ENCODE peak calls at places on chromosomes 1 and 21, in nine cellular contexts. D is WERI-Rb-1, G is mucosa of descending colon, F is fibroblast of mammary gland, L is cardiac fibroblast, V is endothelial cell, W is fibroblast of the aortic adventitia, C is cardiac muscle cell, P is tibial artery. I is an unnamed sample.

GRCh38 chr1:238672262-238672661 is 714.1 kb upstream of the CHRM3 start:
- DNase-seq in P (no peak), C (no peak), G (no peak), W (peak; percentile 62), L (no peak), D (peak; percentile 52), V (no peak), F (no peak), I (no peak)

GRCh38 chr1:57377731-57378139 is 46.1 kb downstream of the DAB1 start:
- DNase-seq in C (no peak), V (no peak), D (no peak), G (no peak), F (no peak), L (no peak), W (no peak), P (no peak), I (no peak)

GRCh38 chr21:41361786-41362604 is at the start of gene MX2:
- DNase-seq in D (no peak), F (peak; percentile 93), C (peak; percentile 93), V (no peak), W (peak; percentile 79), L (peak; percentile 82), P (peak; percentile 71), G (peak; percentile 78), I (peak; percentile 77)

GRCh38 chr1:235642943-235643371 is 6.6 kb downstream of the GNG4 start:
- DNase-seq in W (no peak), C (no peak), D (no peak), G (no peak), V (no peak), L (no peak), F (no peak), P (no peak), I (no peak)

GRCh38 chr1:41419584-41420295 is 58.5 kb downstream of the FOXO6 start:
- DNase-seq in D (no peak), P (no peak), V (no peak), G (no peak), C (no peak), L (no peak), F (no peak), W (no peak), I (no peak)

GRCh38 chr1:57623791-57624538 is 200.1 kb upstream of the DAB1 start:
- DNase-seq in D (no peak), C (no peak), V (no peak), L (no peak), P (no peak), G (no peak), F (no peak), W (no peak), I (no peak)

GRCh38 chr1:32741417-32742131 is 39.0 kb upstream of the SYNC start:
- DNase-seq in G (no peak), F (no peak), D (peak; percentile 43), V (peak; percentile 37), P (no peak), W (no peak), C (no peak), L (no peak), I (no peak)

GRCh38 chr21:41848971-41849580 is 30.1 kb downstream of the PRDM15 start:
- DNase-seq in G (no peak), F (no peak), D (peak; percentile 76), W (no peak), C (no peak), V (no peak), L (no peak), P (no peak), I (no peak)

GRCh38 chr1:51284487-51284954 is 45.8 kb downstream of the TTC39A start:
- DNase-seq in W (peak; percentile 59), P (no peak), F (no peak), V (no peak), C (peak; percentile 51), L (peak; percentile 44), G (peak; percentile 73), D (no peak), I (no peak)

GRCh38 chr21:44348861-44349260 is 4.6 kb upstream of the TRPM2 start:
- DNase-seq in V (no peak), D (no peak), L (no peak), F (no peak), G (no peak), C (no peak), W (no peak), P (no peak), I (no peak)

GRCh38 chr1:209751627-209752231 is 4.1 kb upstream of the TRAF3IP3 start:
- DNase-seq in D (no peak), G (no peak), P (no peak), C (no peak), W (no peak), L (no peak), V (no peak), F (no peak), I (no peak)

GRCh38 chr1:54259546-54259945 is 59.6 kb downstream of the MRPL37 start:
- DNase-seq in P (no peak), G (no peak), C (no peak), V (no peak), D (no peak), F (no peak), W (no peak), L (no peak), I (no peak)

GRCh38 chr1:97254731-97255463 is 533.3 kb downstream of the PTBP2 start:
- DNase-seq in L (no peak), G (no peak), P (no peak), D (no peak), C (no peak), F (no peak), W (peak; percentile 47), V (no peak), I (no peak)

GRCh38 chr1:59703226-59703917 is 111.4 kb upstream of the HOOK1 start:
- DNase-seq in D (no peak), G (no peak), V (no peak), L (peak; percentile 46), F (peak; percentile 88), P (no peak), C (peak; percentile 42), W (peak; percentile 83), I (no peak)

GRCh38 chr1:85606414-85606800 is 25.8 kb downstream of the CCN1 start:
- DNase-seq in D (no peak), W (no peak), F (peak; percentile 21), V (no peak), P (no peak), C (peak; percentile 9), L (no peak), G (no peak), I (no peak)

GRCh38 chr1:245353915-245354775 is 199.4 kb downstream of the KIF26B start:
- DNase-seq in G (no peak), D (no peak), W (no peak), C (no peak), L (no peak), P (no peak), F (no peak), V (no peak), I (no peak)
- TF ChIP-seq CTCF in G (no peak), D (no peak), W (no peak), C (no peak), L (no peak), P (no peak), F (no peak), V (no peak), I (no peak)

DNA sequence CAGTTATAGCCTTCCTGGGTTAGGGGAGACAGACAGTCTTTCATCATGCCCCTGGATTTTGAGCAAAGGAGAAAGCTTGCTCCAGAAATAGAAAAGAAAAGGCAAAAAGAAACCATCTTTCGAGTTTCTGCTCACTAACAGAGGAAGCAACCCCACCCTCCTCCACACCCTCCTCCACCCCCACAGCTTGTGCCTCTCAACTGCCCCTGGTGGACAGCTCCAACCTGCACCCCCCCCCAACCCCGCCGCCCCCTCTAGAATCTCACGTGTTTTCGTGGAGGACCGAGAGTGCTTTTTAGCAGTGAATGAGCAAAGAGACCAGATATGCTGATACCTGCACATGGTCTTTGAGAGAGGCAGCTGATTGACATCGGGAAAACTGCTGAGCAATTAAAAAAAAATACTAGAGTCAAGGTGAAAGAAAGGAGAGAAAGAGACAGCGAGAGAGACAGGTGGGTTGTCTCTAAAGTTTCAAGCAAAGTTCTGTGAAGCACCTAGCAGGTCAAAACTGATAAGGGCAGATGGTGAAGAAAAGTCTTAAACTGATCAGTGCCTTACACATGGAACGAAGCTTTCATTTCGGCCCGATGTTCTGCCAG is 358.3 kb downstream of the KIF26B start:
- DNase-seq in G (no peak), C (peak; percentile 36), L (peak; percentile 37), P (no peak), V (no peak), W (peak; percentile 42), F (peak; percentile 29), D (peak; percentile 25), I (no peak)
- TF ChIP-seq CTCF in G (no peak), C (peak; percentile 22), L (peak; percentile 36), P (no peak), V (no peak), W (peak; percentile 52), F (peak; percentile 29), D (peak; percentile 37), I (no peak)

DNA sequence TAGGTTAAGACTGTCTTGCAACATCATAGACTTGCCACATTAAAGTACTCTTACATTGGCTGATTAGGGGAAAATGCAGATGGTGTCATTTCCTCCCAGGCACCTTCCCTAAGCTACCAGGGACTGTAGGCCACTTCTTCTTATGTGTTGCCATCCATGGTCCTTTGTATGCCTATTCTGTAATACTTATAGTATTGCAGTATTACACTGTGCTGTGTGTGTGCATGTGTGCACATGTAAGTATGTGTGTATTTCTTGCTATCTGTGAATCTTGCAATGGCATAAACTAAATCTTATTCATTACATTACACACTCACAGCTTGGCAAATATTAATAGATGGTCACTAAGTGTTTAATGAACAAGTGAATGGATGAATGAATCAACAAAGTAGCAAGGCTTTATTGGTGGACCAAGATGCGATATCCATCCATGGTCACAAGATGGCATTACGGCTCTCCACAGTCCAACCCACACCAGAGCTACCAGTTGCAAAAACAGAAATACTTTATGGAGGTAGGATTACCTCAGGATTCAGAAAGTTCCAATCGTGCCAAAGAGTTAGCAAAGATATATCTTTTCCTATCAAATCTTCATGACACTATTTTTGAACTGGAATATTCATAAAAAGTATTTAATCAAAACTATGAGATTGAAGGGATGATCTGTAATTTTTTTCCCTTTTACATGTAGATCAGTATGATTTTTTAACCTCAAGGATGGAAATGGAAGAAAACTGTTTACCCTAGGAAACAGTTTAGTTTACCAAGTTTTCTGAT is 160.2 kb downstream of the DENND1B start:
- DNase-seq in V (peak; percentile 38), G (peak; percentile 40), C (peak; percentile 64), P (peak; percentile 23), W (peak; percentile 56), D (peak; percentile 71), L (peak; percentile 64), F (peak; percentile 52), I (no peak)
- TF ChIP-seq CTCF in V (peak; percentile 51), G (no peak), C (peak; percentile 72), P (no peak), W (peak; percentile 78), D (peak; percentile 94), L (peak; percentile 65), F (peak; percentile 76), I (peak; percentile 72)

DNA sequence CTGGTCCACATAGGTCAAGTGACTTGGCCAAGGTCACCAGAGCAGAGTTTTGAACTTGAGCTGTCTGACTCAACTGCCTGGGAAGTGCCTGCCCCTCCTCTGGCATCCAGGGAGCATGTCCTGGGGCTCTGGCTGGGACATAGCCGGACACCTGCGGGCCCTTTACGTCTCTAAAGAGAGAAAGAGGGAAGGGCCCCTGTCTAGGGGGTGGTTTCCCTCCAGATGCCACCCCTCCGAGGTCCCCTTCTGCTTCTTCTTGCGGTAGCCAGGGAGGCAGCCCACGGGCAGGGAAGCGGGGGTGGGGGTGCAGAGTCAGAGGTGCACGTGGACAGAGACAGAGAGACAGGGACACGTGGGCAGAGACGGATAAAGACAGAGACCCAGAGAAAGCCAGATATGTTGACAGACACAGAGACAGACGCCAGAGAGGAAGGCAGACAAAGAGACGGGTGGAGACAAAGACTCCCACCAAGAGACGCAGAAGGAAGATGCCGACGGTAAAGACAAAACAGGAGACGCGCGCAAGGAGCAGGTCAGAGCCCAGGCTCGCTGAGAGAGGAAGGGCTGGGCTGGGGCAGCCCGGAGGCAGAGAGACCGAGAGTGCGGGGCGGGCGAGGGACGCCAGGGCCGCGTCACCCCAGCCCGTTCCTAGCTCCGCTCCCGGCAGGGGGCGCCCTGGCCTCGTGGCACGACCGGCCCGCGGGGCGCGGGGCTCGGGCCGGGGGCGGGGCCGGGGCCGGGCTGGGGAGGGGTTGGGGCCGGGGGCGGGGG is 458 bp upstream of the ALPL start:
- DNase-seq in D (peak; percentile 77), G (peak; percentile 79), W (peak; percentile 24), V (peak; percentile 89), L (peak; percentile 55), P (peak; percentile 32), C (peak; percentile 71), F (peak; percentile 42), I (peak; percentile 76)
- TF ChIP-seq CTCF in D (peak; percentile 79), G (peak; percentile 25), W (peak; percentile 52), V (peak; percentile 56), L (peak; percentile 45), P (peak; percentile 40), C (peak; percentile 53), F (no peak), I (peak; percentile 71)